ENCODE peak calls at places on chromosomes 6 and 20, in ten cellular contexts. I is upper lobe of left lung, R is A549, O is sigmoid colon, C is SK-N-SH, N is HepG2, B is tibial nerve, F is H1, D is ovary, E is stomach. H is an unnamed sample.

GRCh38 chr6:169141706-169142705 is 111.6 kb downstream of the THBS2 start:
- DNase-seq in B (no peak), C (no peak), R (no peak), E (no peak), I (no peak), D (no peak), O (peak), F (no peak), N (no peak), H (peak)

GRCh38 chr6:136526196-136526930 is 23.9 kb downstream of the MAP7 start:
- DNase-seq in C (peak), E (peak), D (peak), B (no peak), I (peak), O (peak), R (peak), F (peak), N (peak), H (no peak)

GRCh38 chr20:10716855-10717254 is 43.1 kb upstream of the JAG1 start:
- DNase-seq in I (no peak), R (peak), O (no peak), F (no peak), B (no peak), N (peak), C (no peak), D (no peak), E (no peak), H (no peak)

GRCh38 chr6:168169624-168170023 is 90.6 kb upstream of the FRMD1 start:
- DNase-seq in E (no peak), N (no peak), R (no peak), D (no peak), I (no peak), B (no peak), O (no peak), C (no peak), F (peak), H (no peak)

GRCh38 chr6:1143655-1144054 is 168.2 kb upstream of the FOXQ1 start:
- DNase-seq in R (no peak), E (no peak), N (no peak), B (no peak), D (no peak), C (no peak), I (no peak), F (no peak), O (no peak), H (no peak)

GRCh38 chr6:11434565-11435326 is 102.8 kb upstream of the TMEM170B start:
- DNase-seq in C (no peak), B (peak), F (no peak), I (peak), O (no peak), E (peak), N (peak), R (peak), D (no peak), H (peak)

GRCh38 chr6:157688960-157689599 is 134.0 kb upstream of the SNX9 start:
- DNase-seq in B (no peak), E (peak), R (peak), F (peak), D (no peak), I (no peak), N (no peak), O (peak), C (no peak), H (peak)

GRCh38 chr6:81938014-81938761 is 185.7 kb upstream of the TENT5A start:
- DNase-seq in C (no peak), O (no peak), F (no peak), E (no peak), I (no peak), D (no peak), R (peak), N (peak), B (no peak), H (no peak)

GRCh38 chr6:117548797-117549301 is 53.5 kb downstream of the GOPC start:
- DNase-seq in E (no peak), B (no peak), O (no peak), F (no peak), C (no peak), R (peak), I (no peak), D (no peak), N (peak), H (no peak)

GRCh38 chr6:147238164-147238563 is 33.9 kb downstream of the STXBP5 start:
- DNase-seq in B (no peak), I (no peak), E (no peak), F (no peak), D (no peak), R (no peak), N (no peak), O (no peak), C (no peak), H (no peak)

GRCh38 chr6:2783188-2783957 is 18.2 kb downstream of the WRNIP1 start:
- DNase-seq in E (no peak), B (no peak), O (no peak), F (peak), I (no peak), R (no peak), D (no peak), C (no peak), N (no peak), H (peak)

GRCh38 chr6:128208078-128208477 is 307.2 kb upstream of the THEMIS start:
- DNase-seq in B (no peak), D (no peak), F (no peak), I (no peak), E (no peak), O (no peak), C (no peak), R (no peak), N (peak), H (no peak)

GRCh38 chr6:33197431-33198048 is 2.9 kb downstream of the RXRB start:
- DNase-seq in D (no peak), E (peak), I (peak), N (peak), B (no peak), F (peak), C (peak), O (no peak), R (peak), H (peak)

GRCh38 chr6:14722001-14722567 is 523.8 kb upstream of the JARID2 start:
- DNase-seq in F (no peak), E (no peak), O (no peak), C (no peak), B (no peak), R (no peak), I (no peak), D (no peak), N (no peak), H (no peak)

GRCh38 chr6:130655586-130655985 is 171.6 kb upstream of the SMLR1 start:
- DNase-seq in E (no peak), B (no peak), C (no peak), F (no peak), O (no peak), I (no peak), N (no peak), R (no peak), D (no peak), H (no peak)

GRCh38 chr6:43307451-43308100 is 1.1 kb downstream of the CRIP3 start:
- DNase-seq in I (no peak), C (no peak), D (no peak), O (no peak), B (no peak), F (no peak), R (no peak), E (no peak), N (no peak), H (no peak)

GRCh38 chr20:46406200-46406985 is at the start of gene ELMO2:
- DNase-seq in E (peak), R (peak), B (peak), D (peak), F (peak), C (peak), O (peak), I (peak), N (peak), H (peak)
- H3K27ac ChIP-seq in E (peak), R (peak), B (peak), D (peak), F (peak), C (peak), O (peak), I (peak), N (peak), H (peak)

DNA sequence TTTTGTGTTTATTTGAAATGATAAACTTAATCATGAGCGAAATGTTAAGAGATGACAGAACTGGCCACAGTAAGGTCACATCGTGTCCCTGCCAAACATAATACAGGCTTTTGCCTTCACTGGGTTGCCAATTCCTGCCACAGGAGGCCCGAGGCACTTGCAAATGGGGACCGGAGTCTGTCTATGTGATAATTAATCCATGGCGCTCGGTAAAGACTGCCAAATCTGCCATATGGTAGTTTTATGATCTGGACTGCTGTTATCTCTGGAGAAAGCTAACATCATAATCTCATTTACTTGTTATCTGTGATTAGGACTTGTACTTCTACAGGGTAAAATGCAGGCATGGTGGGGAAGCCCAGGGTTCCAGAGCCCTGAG is 170.5 kb upstream of the TSHZ2 start:
- DNase-seq in B (no peak), E (peak), D (no peak), C (peak), O (no peak), I (no peak), R (no peak), N (no peak), F (no peak), H (no peak)
- TF ChIP-seq EP300 in B (no peak), E (no peak), D (no peak), C (no peak), O (no peak), I (no peak), R (no peak), N (no peak), F (no peak), H (no peak)

GRCh38 chr6:97176468-97176867 is 106.5 kb downstream of the MMS22L start:
- DNase-seq in I (no peak), C (no peak), B (no peak), E (no peak), R (no peak), O (no peak), F (no peak), N (no peak), D (no peak), H (no peak)
- H3K27ac ChIP-seq in I (no peak), C (no peak), B (no peak), E (no peak), R (no peak), O (no peak), F (no peak), N (no peak), D (no peak), H (no peak)

GRCh38 chr6:30571085-30572077 is at the start of gene ABCF1:
- DNase-seq in F (peak), D (peak), N (peak), B (peak), O (peak), C (peak), E (peak), R (peak), I (peak), H (peak)

GRCh38 chr6:30570760-30571084 is 520 bp upstream of the ABCF1 start:
- DNase-seq in E (no peak), I (peak), R (no peak), D (no peak), F (no peak), O (no peak), N (no peak), C (peak), B (no peak), H (no peak)

GRCh38 chr6:30570263-30570662 is 979 bp upstream of the ABCF1 start:
- DNase-seq in R (no peak), D (no peak), F (no peak), E (no peak), I (no peak), C (no peak), B (no peak), O (no peak), N (peak), H (no peak)

GRCh38 chr6:30573113-30573512 is 1.9 kb downstream of the ABCF1 start:
- DNase-seq in E (no peak), O (no peak), R (no peak), D (no peak), B (no peak), N (no peak), F (no peak), C (no peak), I (no peak), H (no peak)

GRCh38 chr6:30572078-30572605 is 900 bp downstream of the ABCF1 start:
- DNase-seq in N (no peak), E (no peak), O (no peak), B (no peak), I (no peak), C (no peak), D (no peak), F (no peak), R (no peak), H (no peak)
- TF ChIP-seq EP300 in N (no peak), E (no peak), O (no peak), B (no peak), I (no peak), C (no peak), D (no peak), F (no peak), R (no peak), H (no peak)

DNA sequence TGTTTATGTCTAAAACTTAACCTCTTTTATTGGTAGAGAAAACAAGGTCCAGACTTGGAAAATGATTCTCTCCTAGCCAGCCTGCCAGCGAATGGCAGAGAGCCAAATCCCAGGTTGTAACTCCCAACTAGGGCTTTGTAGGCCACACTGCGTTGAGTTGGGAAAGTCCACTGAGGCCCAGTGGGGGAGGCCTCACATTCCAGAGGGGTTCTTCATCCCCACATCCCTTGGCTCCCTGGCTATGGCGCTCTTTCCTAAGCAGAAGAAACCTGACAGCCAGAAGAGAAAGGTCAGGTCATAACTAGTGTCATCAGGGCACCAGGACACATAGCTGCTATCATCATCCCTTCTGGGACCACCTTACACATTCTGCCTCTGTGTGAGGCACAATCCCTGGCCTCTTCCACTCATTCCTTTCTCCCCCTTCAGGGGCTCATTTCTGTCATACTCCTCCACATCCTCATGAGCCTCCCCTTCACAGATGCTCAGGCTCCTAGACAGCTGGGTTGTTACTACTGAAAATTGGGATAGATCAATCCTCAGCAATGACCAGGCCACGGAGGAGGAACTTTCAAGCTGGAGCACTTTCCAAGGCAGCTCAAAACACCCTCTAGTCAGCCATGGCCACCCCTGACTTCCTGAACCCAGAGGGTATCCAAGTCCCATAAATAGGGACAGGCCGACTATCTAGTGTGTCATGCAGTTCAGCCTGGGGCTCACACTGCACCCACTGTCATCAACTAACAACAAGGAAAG is 48.6 kb downstream of the TCP11 start:
- DNase-seq in O (peak), B (no peak), R (no peak), F (peak), E (no peak), N (no peak), C (peak), D (no peak), I (no peak), H (peak)
- H3K27ac ChIP-seq in O (peak), B (no peak), R (no peak), F (peak), E (no peak), N (no peak), C (peak), D (no peak), I (peak), H (peak)